ENCODE peak calls at places on chromosomes 16 and 17, in six cellular contexts. C is mucosa of gallbladder; W is left lung; P is cardiac muscle cell; F is activated CD4-positive, alpha-beta T cell treated with anti-CD3 and anti-CD28 coated beads, Interleukin-2, amount 50 U/mL, for 1 hour; A is mammary epithelial cell. J is an unnamed sample.

GRCh38 chr17:42779942-42780815 is at the start of gene WNK4:
- DNase-seq in W (no peak), A (no peak), F (no peak), P (peak), C (no peak), J (no peak)

GRCh38 chr17:47720754-47721533 is 12.1 kb upstream of the TBX21 start:
- DNase-seq in A (peak), C (no peak), F (peak), P (peak), W (no peak), J (no peak)

GRCh38 chr16:57069635-57070350 is 22.6 kb upstream of the CPNE2 start:
- DNase-seq in P (no peak), F (no peak), W (no peak), C (no peak), A (no peak), J (no peak)

GRCh38 chr17:27495460-27495859 is 39.2 kb downstream of the KSR1 start:
- DNase-seq in W (no peak), F (no peak), A (no peak), C (no peak), P (no peak), J (no peak)

GRCh38 chr17:21354796-21355385 is 21.3 kb upstream of the KCNJ12 start:
- DNase-seq in C (no peak), P (no peak), F (no peak), W (no peak), A (no peak), J (no peak)

GRCh38 chr17:57484081-57484666 is 227.9 kb downstream of the MSI2 start:
- DNase-seq in P (no peak), W (no peak), A (no peak), F (no peak), C (no peak), J (no peak)

GRCh38 chr17:31558748-31559646 is 167.5 kb downstream of the RAB11FIP4 start:
- DNase-seq in P (peak), W (peak), C (peak), F (peak), A (peak), J (no peak)

GRCh38 chr17:17841620-17842025 is 4.8 kb upstream of the SREBF1 start:
- DNase-seq in A (no peak), P (no peak), F (no peak), C (no peak), W (peak), J (no peak)

GRCh38 chr16:31333686-31334649 is 21.0 kb upstream of the ITGAX start:
- DNase-seq in F (peak), P (peak), A (peak), W (no peak), C (no peak), J (peak)